ENCODE peak calls at places on chromosomes 16 and 17, in seven cellular contexts. Y, B, E, W, P, G and J are unnamed samples.

GRCh38 chr16:3554351-3554928 is 22.8 kb downstream of the NLRC3 start:
- DNase-seq in B (no peak), P (no peak), E (no peak), W (no peak), G (no peak), Y (no peak), J (no peak)

GRCh38 chr16:70269471-70269870 is 17.7 kb upstream of the EXOSC6 start:
- DNase-seq in B (no peak), E (no peak), Y (no peak), G (no peak), P (no peak), W (no peak), J (no peak)

GRCh38 chr16:5490499-5490898 is 392.9 kb upstream of the EEF2KMT start:
- DNase-seq in P (peak; percentile 42), B (peak; percentile 72), G (peak; percentile 73), Y (peak; percentile 48), E (peak; percentile 83), W (peak; percentile 69), J (no peak)

GRCh38 chr16:61891460-61891859 is 144.8 kb downstream of the CDH8 start:
- DNase-seq in Y (no peak), W (no peak), P (no peak), B (no peak), G (no peak), E (no peak), J (no peak)

GRCh38 chr17:37261286-37261685 is 114.5 kb upstream of the C17orf78 start:
- DNase-seq in B (no peak), G (no peak), P (no peak), E (no peak), W (no peak), Y (no peak), J (no peak)

GRCh38 chr16:31568577-31569359 is 41.1 kb downstream of the AHSP start:
- DNase-seq in B (no peak), W (peak; percentile 15), P (no peak), G (no peak), Y (no peak), E (peak; percentile 8), J (no peak)

GRCh38 chr17:82490512-82491195 is 28.9 kb upstream of the FOXK2 start:
- DNase-seq in Y (no peak), E (no peak), B (no peak), P (no peak), W (peak; percentile 50), G (no peak), J (no peak)

GRCh38 chr16:84183911-84184310 is 2.9 kb downstream of the TAF1C start:
- DNase-seq in E (no peak), P (no peak), Y (peak; percentile 46), W (no peak), G (no peak), B (no peak), J (no peak)

GRCh38 chr17:28274591-28275265 is 44.3 kb upstream of the TMEM97 start:
- DNase-seq in B (no peak), P (no peak), E (no peak), Y (no peak), G (no peak), W (no peak), J (no peak)

GRCh38 chr17:81245665-81246342 is 6.7 kb downstream of the NDUFAF8 start:
- DNase-seq in Y (no peak), G (no peak), E (no peak), P (no peak), B (no peak), W (no peak), J (no peak)

GRCh38 chr16:50593410-50594139 is 45.4 kb downstream of the NKD1 start:
- DNase-seq in G (no peak), W (no peak), E (peak; percentile 30), P (no peak), Y (no peak), B (peak; percentile 10), J (no peak)

GRCh38 chr17:1605681-1606351 is 22.8 kb downstream of the SLC43A2 start:
- DNase-seq in W (no peak), B (no peak), Y (no peak), G (no peak), E (no peak), P (no peak), J (no peak)

GRCh38 chr17:21510686-21511367 is 134.7 kb downstream of the KCNJ12 start:
- DNase-seq in G (no peak), W (no peak), E (no peak), Y (no peak), B (no peak), P (no peak), J (no peak)

GRCh38 chr17:80018917-80019651 is 16.6 kb downstream of the TBC1D16 start:
- DNase-seq in P (no peak), Y (no peak), E (no peak), B (no peak), G (no peak), W (no peak), J (no peak)

GRCh38 chr17:42282478-42283080 is 5.7 kb upstream of the STAT5A start:
- DNase-seq in E (no peak), W (no peak), G (peak; percentile 6), B (no peak), P (no peak), Y (no peak), J (no peak)

GRCh38 chr17:70144260-70144846 is 25.0 kb upstream of the KCNJ2 start:
- DNase-seq in B (no peak), W (no peak), Y (peak; percentile 50), G (no peak), E (no peak), P (no peak), J (no peak)

GRCh38 chr17:35898283-35899070 is 18.3 kb upstream of the CCL5 start:
- DNase-seq in P (no peak), Y (peak; percentile 40), B (no peak), G (no peak), E (no peak), W (peak; percentile 40), J (no peak)

GRCh38 chr16:9499921-9500593 is 408.6 kb downstream of the HAPSTR1 start:
- DNase-seq in E (peak; percentile 31), P (no peak), Y (no peak), G (no peak), W (no peak), B (no peak), J (no peak)

GRCh38 chr17:13403982-13404931 is 197.5 kb downstream of the HS3ST3A1 start:
- DNase-seq in Y (no peak), E (no peak), W (no peak), G (no peak), B (no peak), P (no peak), J (no peak)

GRCh38 chr16:85979605-85980004 is 80.6 kb downstream of the IRF8 start:
- DNase-seq in G (no peak), P (no peak), B (no peak), W (peak; percentile 64), E (no peak), Y (peak; percentile 20), J (no peak)

GRCh38 chr16:69839240-69839688 is 77.1 kb downstream of the WWP2 start:
- DNase-seq in W (peak; percentile 57), G (no peak), E (no peak), B (no peak), P (no peak), Y (no peak), J (no peak)

GRCh38 chr16:27174007-27174406 is 29.3 kb upstream of the KDM8 start:
- DNase-seq in E (no peak), G (no peak), Y (no peak), B (no peak), P (no peak), W (peak; percentile 27), J (no peak)
- TF ChIP-seq CTCF in E (no peak), G (no peak), Y (no peak), B (no peak), P (no peak), W (no peak), J (no peak)

DNA sequence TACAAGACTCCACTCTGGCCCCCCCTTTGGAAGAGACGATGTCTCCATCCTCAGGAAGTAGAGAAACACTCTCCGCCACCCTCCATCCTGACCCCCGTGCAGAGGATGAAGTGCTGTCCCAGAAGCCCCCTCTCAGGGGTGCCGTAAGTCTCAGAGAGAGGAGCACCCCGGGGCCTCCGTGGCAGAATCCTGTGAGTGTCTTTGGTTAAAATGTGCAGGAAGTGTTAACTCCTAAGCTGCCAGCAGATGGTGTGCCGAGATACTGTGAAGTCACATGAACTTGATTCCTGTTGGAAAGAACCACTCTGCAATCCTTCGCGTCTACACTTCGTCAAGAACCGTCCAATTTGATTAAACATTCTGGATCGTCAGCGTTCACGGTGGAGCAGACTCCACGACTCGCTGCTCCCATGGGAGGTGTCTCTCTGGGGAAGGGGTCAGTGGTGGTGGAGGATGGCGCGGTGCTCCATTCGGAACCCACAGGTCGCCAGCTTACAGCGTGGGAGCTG is 5.6 kb downstream of the BANP start:
- DNase-seq in G (no peak), E (no peak), B (peak; percentile 11), Y (peak; percentile 57), P (no peak), W (no peak), J (no peak)
- TF ChIP-seq CTCF in G (peak; percentile 16), E (peak; percentile 47), B (peak; percentile 48), Y (peak; percentile 14), P (no peak), W (no peak), J (no peak)

DNA sequence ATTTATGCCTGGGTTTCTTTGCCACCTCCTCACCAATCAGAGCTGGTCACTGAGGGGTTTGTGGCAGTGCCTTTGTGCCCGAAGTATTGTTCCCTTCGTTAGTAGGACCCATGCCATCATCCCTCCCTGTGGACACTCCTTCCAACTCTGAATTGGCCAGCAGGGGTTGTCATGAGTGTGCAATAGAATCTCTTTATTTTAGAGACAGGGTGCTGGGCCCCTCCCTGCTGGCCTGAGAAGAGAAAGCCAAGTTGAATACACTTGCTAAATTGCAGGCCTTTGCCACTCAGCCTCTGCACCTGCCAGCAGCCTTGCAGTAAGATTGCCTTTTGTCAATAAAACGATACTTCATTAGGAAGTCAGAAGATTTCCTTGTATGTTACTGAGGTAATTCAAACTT is 40.7 kb upstream of the SLC12A3 start:
- DNase-seq in Y (peak; percentile 30), G (no peak), E (no peak), P (peak; percentile 66), W (peak; percentile 69), B (peak; percentile 29), J (no peak)
- TF ChIP-seq CTCF in Y (no peak), G (no peak), E (no peak), P (peak; percentile 64), W (peak; percentile 32), B (peak; percentile 45), J (no peak)

DNA sequence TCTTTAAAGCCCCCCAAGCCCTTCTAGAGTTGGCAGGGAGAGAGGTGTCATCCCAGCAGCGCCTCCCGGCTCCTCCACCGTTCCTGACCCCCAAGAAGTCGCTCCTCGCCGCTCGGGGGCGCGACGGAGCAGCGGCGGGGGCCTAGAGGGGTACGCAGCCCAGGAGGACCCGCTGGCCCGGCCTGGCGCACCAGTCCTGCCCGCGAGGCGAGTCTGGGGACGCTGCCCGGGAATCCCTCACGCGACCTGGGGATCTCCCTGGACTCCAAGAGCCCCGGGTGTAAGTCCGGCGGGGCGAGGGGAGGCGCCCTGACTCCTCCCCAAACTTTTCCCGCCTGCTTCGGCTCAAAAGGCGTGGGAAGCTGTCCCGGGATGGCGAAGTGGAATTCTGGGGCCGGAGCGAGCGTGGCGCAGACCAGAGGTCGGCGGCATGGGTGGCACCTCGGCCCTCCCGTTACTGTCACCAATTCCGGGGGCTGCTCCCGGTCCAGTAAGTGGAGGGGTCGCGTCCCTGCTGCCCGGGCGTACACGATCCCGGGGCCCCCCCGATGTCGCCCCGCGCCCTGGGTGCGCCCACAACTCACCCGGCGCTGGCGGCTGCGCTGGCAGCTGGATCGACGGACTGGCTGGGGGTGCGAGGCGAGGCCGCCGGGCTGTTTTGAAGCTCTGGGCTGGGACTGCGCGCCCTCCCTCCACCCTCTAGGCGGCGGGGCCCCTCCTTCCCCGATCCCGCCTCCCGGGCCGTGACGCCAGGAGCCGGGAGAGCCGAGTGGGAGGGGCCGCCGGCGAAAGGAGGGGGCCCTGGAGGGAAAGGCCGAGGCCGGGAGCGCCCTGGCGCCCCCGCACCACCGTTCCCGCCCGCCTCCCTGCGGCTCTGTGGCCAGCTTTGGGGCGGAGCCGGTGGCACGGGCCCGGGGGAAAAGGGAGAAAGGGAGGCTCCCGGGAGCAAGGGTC is at the start of gene EMP2:
- DNase-seq in G (peak; percentile 77), E (peak; percentile 86), W (peak; percentile 87), Y (peak; percentile 75), B (peak; percentile 63), P (peak; percentile 93), J (peak; percentile 27)
- TF ChIP-seq CTCF in G (no peak), E (peak; percentile 44), W (peak; percentile 54), Y (peak; percentile 67), B (peak; percentile 53), P (peak; percentile 48), J (no peak)